ENCODE peak calls at places on chromosomes 13 and 19, in eight cellular contexts. N, T, D, W, B, Y, F and X are unnamed samples.

GRCh38 chr13:51277943-51278342 is 55.7 kb downstream of the FAM124A start:
- DNase-seq in N (no peak), T (no peak), D (no peak), W (no peak), B (no peak), Y (no peak), F (no peak), X (no peak)

GRCh38 chr19:6744381-6745288 is 5.2 kb downstream of the TRIP10 start:
- DNase-seq in N (peak), T (peak), D (no peak), W (no peak), B (peak), Y (peak), F (peak), X (peak)

GRCh38 chr13:36818483-36819063 is 449 bp upstream of the RFXAP start:
- DNase-seq in N (no peak), T (no peak), D (no peak), W (no peak), B (no peak), Y (no peak), F (no peak), X (no peak)

GRCh38 chr19:18194554-18195238 is 1.7 kb downstream of the MPV17L2 start:
- DNase-seq in N (no peak), T (no peak), D (peak), W (no peak), B (no peak), Y (peak), F (no peak), X (no peak)

GRCh38 chr13:113861433-113862030 is 2.3 kb downstream of the GAS6 start:
- DNase-seq in N (no peak), T (no peak), D (no peak), W (no peak), B (no peak), Y (no peak), F (no peak), X (peak)

GRCh38 chr19:10505583-10506229 is 2.5 kb upstream of the KEAP1 start:
- DNase-seq in N (peak), T (peak), D (peak), W (peak), B (peak), Y (peak), F (peak), X (peak)

GRCh38 chr13:98509271-98510155 is 67.4 kb downstream of the STK24 start:
- DNase-seq in N (peak), T (peak), D (no peak), W (no peak), B (no peak), Y (peak), F (peak), X (peak)

GRCh38 chr19:42217522-42218442 is at the start of gene DEDD2:
- DNase-seq in N (peak), T (peak), D (peak), W (peak), B (peak), Y (peak), F (peak), X (peak)

GRCh38 chr13:33493672-33494365 is 208.3 kb upstream of the STARD13 start:
- DNase-seq in N (no peak), T (no peak), D (no peak), W (no peak), B (no peak), Y (peak), F (no peak), X (no peak)

GRCh38 chr13:51620165-51620983 is 36.1 kb downstream of the WDFY2 start:
- DNase-seq in N (no peak), T (no peak), D (no peak), W (no peak), B (no peak), Y (peak), F (peak), X (no peak)

GRCh38 chr13:109738298-109738746 is 48.1 kb downstream of the IRS2 start:
- DNase-seq in N (no peak), T (no peak), D (no peak), W (no peak), B (no peak), Y (no peak), F (no peak), X (no peak)

GRCh38 chr13:107233541-107233940 is 665.6 kb upstream of the ARGLU1 start:
- DNase-seq in N (no peak), T (no peak), D (no peak), W (no peak), B (no peak), Y (no peak), F (no peak), X (no peak)

GRCh38 chr13:51729853-51730553 is 74.0 kb downstream of the DHRS12 start:
- DNase-seq in N (peak), T (peak), D (no peak), W (no peak), B (peak), Y (peak), F (peak), X (no peak)

GRCh38 chr19:42292042-42292960 is 9.6 kb upstream of the PRR19 start:
- DNase-seq in N (no peak), T (no peak), D (no peak), W (no peak), B (no peak), Y (no peak), F (no peak), X (peak)

GRCh38 chr13:113562085-113562749 is 22.3 kb upstream of the TFDP1 start:
- DNase-seq in N (no peak), T (peak), D (no peak), W (peak), B (no peak), Y (peak), F (peak), X (peak)

GRCh38 chr13:105982219-105982618 is 553.2 kb downstream of the EFNB2 start:
- DNase-seq in N (no peak), T (no peak), D (no peak), W (no peak), B (no peak), Y (no peak), F (no peak), X (no peak)

GRCh38 chr19:15453091-15453498 is 3.3 kb upstream of the WIZ start:
- DNase-seq in N (no peak), T (no peak), D (no peak), W (no peak), B (no peak), Y (peak), F (no peak), X (no peak)

GRCh38 chr13:113357529-113357928 is 6.4 kb downstream of the GRTP1 start:
- DNase-seq in N (peak), T (peak), D (no peak), W (no peak), B (no peak), Y (no peak), F (peak), X (no peak)

GRCh38 chr19:35644987-35645679 is 3.0 kb upstream of the COX6B1 start:
- DNase-seq in N (no peak), T (peak), D (peak), W (no peak), B (peak), Y (peak), F (peak), X (no peak)

GRCh38 chr19:37855098-37855497 is 51.3 kb downstream of the WDR87 start:
- DNase-seq in N (no peak), T (peak), D (peak), W (no peak), B (peak), Y (peak), F (peak), X (no peak)

GRCh38 chr19:39246951-39247669 is 1.5 kb downstream of the IFNL4 start:
- DNase-seq in N (no peak), T (no peak), D (peak), W (no peak), B (no peak), Y (peak), F (no peak), X (no peak)

GRCh38 chr19:8938576-8938975 is 71.6 kb downstream of the MUC16 start:
- DNase-seq in N (no peak), T (no peak), D (no peak), W (no peak), B (no peak), Y (no peak), F (no peak), X (no peak)

GRCh38 chr13:60701919-60702318 is 304.9 kb downstream of the TDRD3 start:
- DNase-seq in N (no peak), T (no peak), D (no peak), W (no peak), B (no peak), Y (no peak), F (no peak), X (no peak)

GRCh38 chr13:73835138-73835721 is 299.0 kb downstream of the KLF12 start:
- DNase-seq in N (peak), T (no peak), D (no peak), W (peak), B (no peak), Y (peak), F (peak), X (no peak)

GRCh38 chr13:101397742-101398141 is 18.6 kb downstream of the NALCN start:
- DNase-seq in N (peak), T (peak), D (no peak), W (no peak), B (no peak), Y (peak), F (peak), X (no peak)

GRCh38 chr13:102870677-102871415 is 25.0 kb downstream of the ERCC5 start:
- DNase-seq in N (peak), T (peak), D (peak), W (peak), B (peak), Y (peak), F (peak), X (no peak)

GRCh38 chr19:29098863-29099481 is 114.0 kb downstream of the UQCRFS1 start:
- DNase-seq in N (peak), T (peak), D (no peak), W (no peak), B (no peak), Y (no peak), F (peak), X (no peak)

GRCh38 chr13:52652980-52653303 is 306 bp downstream of the SUGT1 start:
- DNase-seq in N (peak), T (no peak), D (no peak), W (no peak), B (no peak), Y (no peak), F (no peak), X (peak)

GRCh38 chr19:34241513-34242337 is 12.6 kb upstream of the GARRE1 start:
- DNase-seq in N (no peak), T (no peak), D (no peak), W (peak), B (peak), Y (no peak), F (no peak), X (no peak)

GRCh38 chr19:50067575-50067974 is 41.8 kb downstream of the ZNF473 start:
- DNase-seq in N (no peak), T (no peak), D (no peak), W (no peak), B (no peak), Y (no peak), F (no peak), X (no peak)

GRCh38 chr19:18433039-18433691 is 4.8 kb downstream of the ISYNA1 start:
- DNase-seq in N (no peak), T (no peak), D (no peak), W (peak), B (no peak), Y (peak), F (no peak), X (no peak)

GRCh38 chr13:74825170-74825948 is 656.6 kb downstream of the TBC1D4 start:
- DNase-seq in N (no peak), T (peak), D (no peak), W (no peak), B (no peak), Y (peak), F (peak), X (no peak)

GRCh38 chr13:50127017-50127725 is 111.9 kb downstream of the KCNRG start:
- DNase-seq in N (no peak), T (no peak), D (peak), W (no peak), B (peak), Y (peak), F (peak), X (no peak)